ENCODE peak calls at places on chromosomes 2 and 18, in six cellular contexts. E is cardiac muscle cell, M is PC-9, O is IMR-90, Z is sigmoid colon, L is stomach. I is an unnamed sample.

GRCh38 chr18:22455425-22456150 is 37.9 kb upstream of the CTAGE1 start:
- DNase-seq in E (no peak), M (no peak), O (no peak), Z (no peak), L (no peak), I (no peak)

GRCh38 chr2:219836647-219837177 is 209.3 kb downstream of the SLC4A3 start:
- DNase-seq in E (peak; percentile 29), M (peak; percentile 3), O (peak; percentile 17), Z (no peak), L (no peak), I (no peak)

GRCh38 chr2:108268001-108268400 is 20.7 kb upstream of the SULT1C2 start:
- DNase-seq in E (peak; percentile 59), M (no peak), O (peak; percentile 91), Z (no peak), L (no peak), I (no peak)

GRCh38 chr18:49725809-49726514 is 87.4 kb downstream of the ACAA2 start:
- DNase-seq in E (peak; percentile 99), M (peak; percentile 61), O (peak; percentile 98), Z (peak; percentile 91), L (no peak), I (no peak)

GRCh38 chr2:67471681-67472080 is 74.5 kb downstream of the ETAA1 start:
- DNase-seq in E (peak; percentile 6), M (no peak), O (peak; percentile 73), Z (no peak), L (no peak), I (no peak)

GRCh38 chr2:20609349-20609994 is 41.4 kb downstream of the HS1BP3 start:
- DNase-seq in E (peak; percentile 88), M (no peak), O (peak; percentile 67), Z (peak; percentile 94), L (no peak), I (peak; percentile 73)

GRCh38 chr2:27356056-27356381 is 545 bp downstream of the GTF3C2 start:
- DNase-seq in E (peak; percentile 62), M (peak; percentile 63), O (peak; percentile 53), Z (peak; percentile 70), L (peak; percentile 43), I (no peak)

GRCh38 chr2:37648316-37649011 is 23.0 kb downstream of the CDC42EP3 start:
- DNase-seq in E (peak; percentile 38), M (no peak), O (no peak), Z (peak; percentile 82), L (peak; percentile 43), I (no peak)

GRCh38 chr18:58252166-58252565 is 208.1 kb downstream of the NEDD4L start:
- DNase-seq in E (no peak), M (no peak), O (peak; percentile 47), Z (no peak), L (no peak), I (no peak)

GRCh38 chr2:10966056-10966455 is 54.3 kb downstream of the KCNF1 start:
- DNase-seq in E (no peak), M (no peak), O (no peak), Z (no peak), L (no peak), I (no peak)
- TF ChIP-seq CTCF in E (no peak), M (no peak), O (no peak), Z (no peak), L (no peak), I (no peak)

GRCh38 chr2:121478996-121479735 is 51.5 kb upstream of the RNU4ATAC start:
- DNase-seq in E (no peak), M (no peak), O (peak; percentile 31), Z (no peak), L (no peak), I (no peak)
- H3K27ac ChIP-seq in E (no peak overlapping the region), M (no peak overlapping the region), O (peak overlapping the region; percentile 52), Z (no peak overlapping the region), L (no peak overlapping the region), I (no peak overlapping the region)

GRCh38 chr2:217327981-217328760 is 468.3 kb upstream of the TNP1 start:
- DNase-seq in E (no peak), M (no peak), O (no peak), Z (no peak), L (no peak), I (no peak)
- H3K4me3 ChIP-seq in E (no peak overlapping the region), M (no peak overlapping the region), O (no peak overlapping the region), Z (no peak overlapping the region), L (no peak overlapping the region), I (no peak overlapping the region)

GRCh38 chr2:112819081-112819480 is 17.5 kb downstream of the IL1B start:
- DNase-seq in E (no peak), M (no peak), O (no peak), Z (no peak), L (no peak), I (no peak)

GRCh38 chr2:112818094-112818902 is 18.3 kb downstream of the IL1B start:
- DNase-seq in E (peak; percentile 41), M (no peak), O (no peak), Z (no peak), L (no peak), I (no peak)

GRCh38 chr2:112820343-112820742 is 16.2 kb downstream of the IL1B start:
- DNase-seq in E (no peak), M (no peak), O (no peak), Z (no peak), L (no peak), I (no peak)

GRCh38 chr2:112814278-112814677 is 22.3 kb downstream of the IL1B start:
- DNase-seq in E (peak; percentile 47), M (peak; percentile 22), O (peak; percentile 57), Z (no peak), L (no peak), I (no peak)

DNA sequence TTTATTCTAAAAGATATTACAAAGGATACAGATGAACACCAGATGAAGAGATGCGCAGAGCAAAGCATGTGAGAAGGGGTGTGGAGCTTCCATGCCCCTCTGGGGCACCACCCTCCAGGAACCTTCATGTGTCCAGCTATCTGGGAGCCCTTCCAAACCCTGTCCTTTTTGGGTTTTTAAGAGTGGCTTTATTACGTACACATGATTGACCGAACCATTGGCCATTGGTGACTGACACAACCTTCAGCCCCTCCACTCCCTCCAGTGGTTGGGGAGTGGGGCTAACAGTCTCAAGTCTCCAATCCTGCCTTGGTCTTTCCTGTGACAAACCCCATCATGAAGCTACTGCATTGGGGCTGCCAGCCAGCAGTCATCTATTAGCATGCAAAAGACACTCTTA is 19.5 kb downstream of the IL1B start:
- DNase-seq in E (no peak), M (no peak), O (no peak), Z (no peak), L (no peak), I (no peak)
- TF ChIP-seq CTCF in E (no peak), M (no peak), O (no peak), Z (no peak), L (no peak), I (no peak)

DNA sequence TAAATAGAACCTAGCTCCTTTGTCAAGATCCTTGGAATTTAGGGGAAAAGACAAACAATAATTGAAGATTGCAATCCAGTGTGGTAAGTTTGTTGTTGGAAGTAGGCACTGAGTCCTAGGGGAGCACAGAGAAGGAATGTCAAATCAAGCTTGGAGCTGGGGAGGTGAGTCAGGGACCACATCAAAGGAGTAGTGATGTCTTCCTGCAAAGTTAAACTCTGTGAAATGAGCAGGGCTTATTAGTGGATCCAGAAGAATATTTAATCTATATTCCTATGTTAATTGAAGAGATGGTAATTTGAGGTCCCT is 41.7 kb upstream of the NABP1 start:
- DNase-seq in E (peak; percentile 65), M (no peak), O (peak; percentile 88), Z (no peak), L (no peak), I (no peak)
- H3K27ac ChIP-seq in E (no peak overlapping the region), M (peak overlapping the region; percentile 100), O (peak overlapping the region; percentile 100), Z (no peak overlapping the region), L (no peak overlapping the region), I (peak overlapping the region; percentile 25)

DNA sequence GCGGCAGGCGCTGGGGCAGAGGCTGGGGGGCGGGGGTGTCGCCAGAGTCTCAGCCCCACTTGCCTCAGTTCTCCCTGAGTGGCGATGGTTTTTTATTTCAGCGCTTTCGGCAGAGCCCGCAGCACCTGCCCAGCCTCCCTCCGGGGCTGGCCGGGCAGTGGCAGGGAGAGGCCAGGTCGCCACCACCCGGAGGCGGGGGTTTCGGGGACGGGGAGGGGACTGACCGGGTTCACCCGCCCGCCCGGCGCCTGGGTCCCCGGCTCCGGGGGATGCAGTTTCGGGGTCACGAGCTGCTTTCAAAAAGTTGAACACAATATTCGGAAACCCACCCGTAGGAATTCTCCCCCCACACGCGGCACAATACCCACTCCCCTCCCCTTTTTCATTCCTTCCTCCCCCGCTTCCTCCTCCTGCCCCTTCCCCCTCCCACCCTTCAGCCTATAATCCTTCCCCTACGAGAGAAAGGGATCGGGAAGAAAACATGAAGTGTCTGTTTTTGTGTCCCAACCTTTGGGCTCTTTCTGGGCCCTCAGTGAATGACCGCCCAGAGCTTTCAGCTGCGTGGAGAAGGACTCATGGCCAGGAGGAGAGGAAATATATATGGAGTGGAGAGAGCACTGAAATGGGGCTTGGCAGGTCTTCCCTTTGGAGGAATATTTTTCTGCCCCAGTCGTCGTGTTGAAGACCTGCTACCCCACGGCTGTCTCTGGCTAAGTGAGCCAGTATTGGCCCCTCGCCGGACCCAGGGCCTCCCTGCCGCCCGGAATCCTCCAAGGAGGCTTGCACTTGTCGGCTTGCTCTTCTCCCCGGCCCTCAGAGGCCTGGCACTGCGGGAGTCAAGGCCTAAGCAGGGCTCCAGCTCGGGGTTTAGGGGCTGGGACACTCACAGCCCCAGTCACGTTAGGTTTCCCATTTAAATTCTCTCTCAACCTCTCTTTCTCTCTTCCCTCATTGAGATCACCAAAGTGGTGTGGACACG is 2.1 kb upstream of the SIX3 start:
- DNase-seq in E (no peak), M (no peak), O (no peak), Z (no peak), L (no peak), I (no peak)
- H3K4me3 ChIP-seq in E (peak overlapping the region; percentile 3), M (peak overlapping the region; percentile 88), O (no peak overlapping the region), Z (peak overlapping the region; percentile 25), L (peak overlapping the region; percentile 38), I (peak overlapping the region; percentile 66)

DNA sequence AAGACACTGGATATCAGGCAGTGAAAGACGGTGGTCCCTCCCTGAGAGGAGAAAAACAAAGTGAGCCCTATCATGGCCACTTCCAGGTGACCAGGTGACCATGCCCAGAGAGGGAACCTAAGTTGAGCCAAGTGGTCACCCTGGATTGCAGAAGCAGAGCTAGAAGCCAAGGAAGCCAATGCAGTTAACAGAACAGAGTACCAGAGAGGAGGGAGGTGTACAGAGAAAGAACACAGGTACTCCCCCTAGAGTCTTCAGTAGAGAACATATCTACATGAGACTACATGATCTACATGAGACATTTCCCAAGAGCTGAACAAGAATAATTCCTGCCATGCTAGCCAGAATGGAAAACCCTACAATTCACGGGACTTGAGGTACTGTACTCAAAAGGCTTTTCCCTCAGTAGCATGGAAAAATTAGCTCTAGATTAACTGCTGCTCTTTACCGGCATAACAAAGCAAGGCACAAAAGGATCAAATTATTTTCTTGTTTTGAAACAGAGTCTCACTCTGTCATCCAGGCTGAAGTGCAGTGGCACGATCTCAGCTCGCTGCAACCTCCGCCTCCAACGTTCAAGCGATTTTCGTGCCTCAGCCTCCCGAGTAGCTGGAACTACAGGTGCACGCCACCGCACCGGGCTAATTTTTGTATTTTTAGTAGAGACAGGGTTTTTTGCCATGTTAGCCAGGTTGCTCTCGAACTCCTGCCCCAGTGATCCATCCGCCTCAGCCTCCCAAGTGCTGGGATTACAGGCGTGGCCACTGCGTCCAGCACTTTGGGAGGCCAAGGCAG is 23.5 kb downstream of the ROCK2 start:
- DNase-seq in E (no peak), M (no peak), O (no peak), Z (no peak), L (no peak), I (no peak)
- TF ChIP-seq CTCF in E (no peak), M (no peak), O (peak; percentile 7), Z (no peak), L (no peak), I (no peak)